ENCODE peak calls at places on chromosomes 7 and 10, in six cellular contexts. B is SJSA1, W is kidney epithelial cell, P is brain microvascular endothelial cell, F is fibroblast of mammary gland, K is WERI-Rb-1. Z is an unnamed sample.

GRCh38 chr10:114801411-114801813 is 20.2 kb upstream of the FHIP2A start:
- DNase-seq in W (no peak), F (no peak), P (no peak), B (no peak), K (no peak), Z (no peak)

GRCh38 chr7:32532716-32533115 is 37.4 kb downstream of the AVL9 start:
- DNase-seq in P (no peak), W (no peak), F (no peak), K (no peak), B (no peak), Z (no peak)

GRCh38 chr7:34747842-34748241 is 89.8 kb downstream of the NPSR1 start:
- DNase-seq in W (no peak), K (no peak), F (no peak), P (no peak), B (no peak), Z (no peak)

GRCh38 chr10:68647928-68648327 is 73.1 kb upstream of the CCAR1 start:
- DNase-seq in F (peak), B (peak), K (no peak), W (peak), P (peak), Z (peak)

GRCh38 chr10:13758302-13758701 is 171.5 kb downstream of the PRPF18 start:
- DNase-seq in W (no peak), F (peak), P (peak), B (no peak), K (peak), Z (no peak)

GRCh38 chr10:98446656-98447221 is at the start of gene HPS1:
- DNase-seq in P (peak), W (no peak), K (no peak), B (peak), F (peak), Z (no peak)

GRCh38 chr7:96308253-96308949 is 13.5 kb downstream of the SLC25A13 start:
- DNase-seq in F (peak), B (no peak), K (peak), P (no peak), W (no peak), Z (no peak)

GRCh38 chr7:156895024-156895780 is 2.2 kb upstream of the LMBR1 start:
- DNase-seq in F (no peak), W (no peak), B (no peak), K (no peak), P (no peak), Z (no peak)

GRCh38 chr10:108789911-108790310 is 1133.4 kb downstream of the XPNPEP1 start:
- DNase-seq in P (no peak), F (peak), K (no peak), W (peak), B (no peak), Z (no peak)

GRCh38 chr7:26900283-26900682 is 35.9 kb upstream of the SKAP2 start:
- DNase-seq in K (no peak), P (no peak), F (no peak), B (no peak), W (no peak), Z (no peak)

GRCh38 chr10:62047240-62047897 is 145.9 kb downstream of the ARID5B start:
- DNase-seq in B (no peak), K (no peak), W (no peak), F (peak), P (peak), Z (no peak)

GRCh38 chr10:57627642-57628178 is 640.0 kb downstream of the IPMK start:
- DNase-seq in B (no peak), K (no peak), W (no peak), F (no peak), P (no peak), Z (no peak)

GRCh38 chr10:15719899-15720634 is at the start of gene ITGA8:
- DNase-seq in K (peak), F (peak), P (peak), W (no peak), B (peak), Z (no peak)

GRCh38 chr7:155166108-155166507 is 96.0 kb downstream of the HTR5A start:
- DNase-seq in W (no peak), K (peak), F (peak), P (no peak), B (no peak), Z (no peak)

GRCh38 chr7:151273646-151274375 is 25.3 kb upstream of the SMARCD3 start:
- DNase-seq in B (no peak), F (no peak), P (no peak), W (no peak), K (no peak), Z (no peak)

GRCh38 chr7:28685660-28686417 is 272.3 kb downstream of the TRIL start:
- DNase-seq in K (no peak), F (peak), W (peak), P (peak), B (peak), Z (peak)

GRCh38 chr10:123808873-123809272 is 82.7 kb downstream of the CPXM2 start:
- DNase-seq in P (peak), F (peak), W (peak), B (no peak), K (no peak), Z (no peak)

GRCh38 chr7:148719753-148720152 is 21.1 kb downstream of the CUL1 start:
- DNase-seq in P (no peak), B (no peak), W (no peak), K (no peak), F (no peak), Z (no peak)

GRCh38 chr10:132407846-132408278 is 10.9 kb downstream of the PWWP2B start:
- DNase-seq in B (no peak), W (no peak), K (peak), F (no peak), P (peak), Z (no peak)

GRCh38 chr10:132129431-132129830 is 57.3 kb upstream of the DPYSL4 start:
- DNase-seq in K (no peak), P (no peak), F (no peak), W (no peak), B (no peak), Z (no peak)

GRCh38 chr10:132539894-132540293 is 2.3 kb downstream of the INPP5A start:
- DNase-seq in B (peak), P (peak), F (peak), K (no peak), W (no peak), Z (no peak)

GRCh38 chr7:48638041-48638440 is 286.3 kb upstream of the CDC14C start:
- DNase-seq in W (no peak), K (no peak), B (peak), F (no peak), P (no peak), Z (no peak)

GRCh38 chr10:127762925-127763324 is 25.9 kb downstream of the FOXI2 start:
- DNase-seq in B (no peak), P (no peak), F (no peak), W (no peak), K (no peak), Z (no peak)

GRCh38 chr10:79056361-79056735 is 12.4 kb upstream of the ZMIZ1 start:
- DNase-seq in F (no peak), P (no peak), W (no peak), B (no peak), K (no peak), Z (no peak)

GRCh38 chr10:30600005-30600404 is 29.5 kb downstream of the LYZL2 start:
- DNase-seq in B (no peak), P (no peak), W (no peak), F (peak), K (no peak), Z (no peak)

GRCh38 chr7:70836946-70837345 is 295.0 kb upstream of the GALNT17 start:
- DNase-seq in F (no peak), W (no peak), B (no peak), K (no peak), P (no peak), Z (no peak)

GRCh38 chr10:121485443-121486139 is 112.7 kb downstream of the FGFR2 start:
- DNase-seq in K (no peak), B (no peak), F (no peak), W (no peak), P (no peak), Z (no peak)

GRCh38 chr7:15557186-15557585 is 4.6 kb downstream of the AGMO start:
- DNase-seq in F (no peak), B (no peak), W (no peak), K (peak), P (no peak), Z (no peak)

GRCh38 chr7:44622342-44623151 is 16.1 kb downstream of the OGDH start:
- DNase-seq in P (no peak), W (no peak), F (no peak), K (no peak), B (no peak), Z (no peak)

GRCh38 chr10:46524471-46525176 is 31.8 kb downstream of the GPRIN2 start:
- DNase-seq in F (peak), P (peak), W (no peak), B (peak), K (no peak), Z (peak)

GRCh38 chr10:60299961-60300883 is 89.5 kb downstream of the ANK3 start:
- DNase-seq in K (no peak), F (peak), P (peak), B (peak), W (peak), Z (no peak)
- H3K4me3 ChIP-seq in K (no peak), F (no peak), P (no peak), B (no peak), W (no peak), Z (no peak)

DNA sequence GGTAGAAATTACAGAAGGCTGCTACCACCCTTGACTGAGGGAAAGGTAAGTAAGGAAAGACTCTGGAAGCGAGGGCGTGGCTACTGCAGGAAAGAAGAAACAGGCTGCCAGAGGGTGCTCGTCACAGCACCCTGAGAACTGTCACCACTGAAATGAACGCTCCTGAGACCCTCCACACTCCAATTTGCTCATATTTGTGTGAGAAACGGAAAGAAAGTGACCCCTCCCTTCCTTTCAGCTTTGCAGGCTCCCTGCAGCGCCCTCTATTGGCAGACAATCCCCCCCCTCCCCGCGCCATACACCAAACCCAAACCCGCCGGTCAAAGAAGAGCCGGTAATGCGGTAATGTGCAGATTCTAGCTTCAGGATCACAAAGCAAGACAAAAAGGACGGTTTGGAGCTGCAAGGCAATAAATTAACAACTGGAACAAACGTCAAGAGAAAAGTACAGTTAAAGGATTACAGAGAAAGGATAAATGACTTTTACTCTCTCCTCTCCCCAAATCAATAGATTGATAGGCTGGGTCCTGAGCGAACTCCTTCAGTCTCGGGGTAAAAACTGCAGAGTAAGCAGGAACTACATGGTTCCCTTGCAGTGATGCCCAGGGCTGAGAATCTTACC is 47.7 kb downstream of the STEAP1B start:
- DNase-seq in B (peak), W (no peak), F (peak), P (peak), K (peak), Z (no peak)
- H3K4me3 ChIP-seq in B (no peak), W (no peak), F (peak), P (no peak), K (peak), Z (no peak)

GRCh38 chr7:128454808-128455555 is 696 bp upstream of the HILPDA start:
- DNase-seq in P (peak), K (no peak), B (no peak), W (no peak), F (no peak), Z (no peak)

GRCh38 chr7:128455556-128456254 is at the start of gene HILPDA:
- DNase-seq in B (peak), P (peak), K (peak), F (peak), W (peak), Z (peak)

GRCh38 chr7:128462427-128462826 is 6.7 kb downstream of the HILPDA start:
- DNase-seq in F (no peak), B (no peak), W (no peak), P (no peak), K (no peak), Z (no peak)

GRCh38 chr7:128459394-128459878 is 3.8 kb downstream of the HILPDA start:
- DNase-seq in P (peak), W (no peak), B (peak), F (peak), K (peak), Z (no peak)

DNA sequence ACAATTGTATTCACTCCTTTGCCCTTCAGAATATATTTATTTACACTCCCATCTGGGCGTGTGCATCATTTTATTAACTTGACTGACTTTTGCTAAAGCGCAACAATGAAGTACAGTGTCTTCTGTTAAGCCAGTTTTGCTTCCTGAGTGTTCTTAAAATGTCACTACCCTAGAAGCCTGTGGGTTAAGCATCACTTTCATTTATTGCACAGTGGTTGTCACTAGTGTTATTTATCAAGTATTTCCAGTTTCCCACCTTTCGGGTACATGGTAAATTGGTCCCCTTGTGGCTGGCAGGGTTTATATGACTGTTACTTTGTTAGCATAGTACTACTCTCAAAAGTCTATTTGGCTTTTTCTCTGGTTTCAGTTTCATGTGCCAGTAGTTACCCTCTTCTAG is 3.3 kb downstream of the HILPDA start:
- DNase-seq in B (no peak), W (no peak), P (no peak), F (no peak), K (no peak), Z (no peak)
- H3K4me3 ChIP-seq in B (no peak), W (no peak), P (no peak), F (no peak), K (no peak), Z (no peak)

DNA sequence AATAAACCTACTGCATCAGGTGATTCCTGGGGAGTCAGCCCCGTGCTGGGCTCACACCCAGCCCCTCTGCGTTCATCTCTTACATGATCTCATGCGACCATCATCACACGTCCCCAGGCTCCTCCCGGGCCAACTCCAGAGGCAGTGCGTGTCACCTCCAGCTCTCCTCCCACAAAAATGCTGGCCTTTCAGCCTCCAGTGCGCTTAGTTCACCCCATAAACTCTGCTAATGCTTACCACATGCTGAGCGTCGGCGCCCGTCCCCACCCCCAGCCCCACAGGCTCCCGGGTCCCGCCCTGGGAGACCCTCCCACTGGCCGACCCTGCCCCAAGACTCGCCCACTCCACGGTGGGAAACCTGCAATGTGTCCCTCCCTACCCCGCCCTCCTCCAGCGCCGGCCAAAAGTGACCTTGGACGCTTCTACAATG is 816 bp upstream of the SDK1 start:
- DNase-seq in F (peak), P (peak), W (no peak), K (peak), B (no peak), Z (no peak)
- H3K4me3 ChIP-seq in F (no peak), P (peak), W (peak), K (peak), B (peak), Z (peak)

GRCh38 chr7:105164751-105165150 is 150.7 kb downstream of the KMT2E start:
- DNase-seq in P (no peak), K (no peak), F (peak), B (no peak), W (no peak), Z (no peak)
- H3K4me3 ChIP-seq in P (no peak), K (no peak), F (no peak), B (no peak), W (no peak), Z (no peak)

DNA sequence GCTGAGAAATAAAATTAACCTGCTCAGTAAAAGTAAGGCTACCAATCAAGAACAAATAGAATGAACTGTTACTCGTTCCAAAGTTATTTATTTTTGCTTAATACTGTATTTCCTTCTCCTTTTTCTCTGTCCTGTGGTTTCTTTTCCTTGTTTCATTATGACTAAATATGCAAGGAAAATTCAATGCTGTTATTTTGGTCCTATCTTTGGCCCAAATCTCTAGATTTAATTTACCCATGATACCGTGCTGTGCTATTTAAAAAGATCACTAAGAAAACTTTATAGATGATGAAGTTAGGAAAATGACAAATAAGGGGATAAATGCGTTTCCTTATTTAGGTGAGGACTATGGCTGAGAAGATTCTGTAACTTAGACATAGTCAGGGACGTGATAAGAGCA is 45.3 kb upstream of the FAM133B start:
- DNase-seq in F (no peak), W (no peak), B (no peak), K (no peak), P (no peak), Z (no peak)
- H3K4me3 ChIP-seq in F (no peak), W (no peak), B (no peak), K (no peak), P (no peak), Z (no peak)

Z was measured in AG04450.